ENCODE peak calls at places on chromosomes 1 and 21, in eight cellular contexts. N is CD4-positive, alpha-beta T cell; C is CD8-positive, alpha-beta T cell; L is fibroblast of lung; Y is endothelial cell; A is epithelial cell of proximal tubule; F is mammary epithelial cell; R is GM13977. J is an unnamed sample.

GRCh38 chr21:39518055-39518844 is 66.5 kb downstream of the SH3BGR start:
- DNase-seq in N (peak), C (peak), L (peak), Y (peak), A (no peak), F (peak), R (peak), J (no peak)

GRCh38 chr1:215262106-215262505 is 179.6 kb downstream of the KCNK2 start:
- DNase-seq in N (no peak), C (no peak), L (no peak), Y (no peak), A (no peak), F (no peak), R (no peak), J (no peak)

GRCh38 chr1:1926346-1926811 is 7.3 kb upstream of the TMEM52 start:
- DNase-seq in N (no peak), C (no peak), L (no peak), Y (no peak), A (no peak), F (no peak), R (no peak), J (peak)

GRCh38 chr1:248810727-248811513 is 14.8 kb downstream of the SH3BP5L start:
- DNase-seq in N (no peak), C (no peak), L (peak), Y (no peak), A (no peak), F (peak), R (no peak), J (no peak)

GRCh38 chr21:32172106-32172505 is 106.7 kb downstream of the MIS18A start:
- DNase-seq in N (no peak), C (no peak), L (no peak), Y (no peak), A (no peak), F (no peak), R (no peak), J (no peak)

GRCh38 chr1:223860051-223860559 is 14.4 kb upstream of the TP53BP2 start:
- DNase-seq in N (no peak), C (no peak), L (no peak), Y (no peak), A (no peak), F (peak), R (no peak), J (no peak)

GRCh38 chr1:109547412-109548320 is 749 bp upstream of the GNAI3 start:
- DNase-seq in N (no peak), C (peak), L (peak), Y (no peak), A (no peak), F (peak), R (peak), J (no peak)

GRCh38 chr1:117093091-117093534 is 28.4 kb downstream of the TRIM45 start:
- DNase-seq in N (no peak), C (no peak), L (peak), Y (no peak), A (no peak), F (peak), R (peak), J (no peak)

GRCh38 chr1:9200441-9200840 is 34.1 kb upstream of the H6PD start:
- DNase-seq in N (no peak), C (no peak), L (no peak), Y (no peak), A (no peak), F (peak), R (peak), J (no peak)

GRCh38 chr1:235069171-235069570 is 59.5 kb downstream of the TOMM20 start:
- DNase-seq in N (no peak), C (no peak), L (no peak), Y (no peak), A (no peak), F (no peak), R (no peak), J (no peak)

GRCh38 chr21:16243396-16243795 is 513.6 kb downstream of the USP25 start:
- DNase-seq in N (no peak), C (no peak), L (no peak), Y (no peak), A (no peak), F (no peak), R (no peak), J (no peak)

GRCh38 chr1:100034465-100034864 is 64.7 kb downstream of the SLC35A3 start:
- DNase-seq in N (no peak), C (no peak), L (peak), Y (no peak), A (no peak), F (no peak), R (peak), J (no peak)

GRCh38 chr1:18927654-18928272 is 25.4 kb upstream of the ALDH4A1 start:
- DNase-seq in N (no peak), C (peak), L (no peak), Y (no peak), A (no peak), F (peak), R (peak), J (no peak)

GRCh38 chr1:202691846-202692245 is 18.4 kb downstream of the SYT2 start:
- DNase-seq in N (no peak), C (no peak), L (no peak), Y (no peak), A (no peak), F (no peak), R (no peak), J (no peak)

GRCh38 chr21:43712268-43712942 is 6.5 kb upstream of the PDXK start:
- DNase-seq in N (no peak), C (no peak), L (no peak), Y (no peak), A (peak), F (peak), R (no peak), J (no peak)

GRCh38 chr1:1547476-1547875 is 7.1 kb upstream of the TMEM240 start:
- DNase-seq in N (no peak), C (no peak), L (no peak), Y (no peak), A (no peak), F (no peak), R (no peak), J (no peak)

GRCh38 chr1:110750446-110751029 is 75.8 kb upstream of the KCNA3 start:
- DNase-seq in N (no peak), C (no peak), L (no peak), Y (no peak), A (no peak), F (no peak), R (no peak), J (no peak)

GRCh38 chr1:215526147-215526845 is 40.8 kb upstream of the KCTD3 start:
- DNase-seq in N (no peak), C (no peak), L (peak), Y (no peak), A (no peak), F (peak), R (peak), J (no peak)

GRCh38 chr21:14863745-14864210 is 201.0 kb downstream of the NRIP1 start:
- DNase-seq in N (no peak), C (no peak), L (peak), Y (no peak), A (no peak), F (no peak), R (no peak), J (peak)

GRCh38 chr1:201538618-201539551 is at the start of gene NAV1:
- DNase-seq in N (no peak), C (no peak), L (peak), Y (peak), A (no peak), F (no peak), R (no peak), J (no peak)
- TF ChIP-seq CTCF in N (no peak), C (no peak), L (no peak), Y (no peak), A (no peak), F (no peak), R (no peak), J (no peak)

DNA sequence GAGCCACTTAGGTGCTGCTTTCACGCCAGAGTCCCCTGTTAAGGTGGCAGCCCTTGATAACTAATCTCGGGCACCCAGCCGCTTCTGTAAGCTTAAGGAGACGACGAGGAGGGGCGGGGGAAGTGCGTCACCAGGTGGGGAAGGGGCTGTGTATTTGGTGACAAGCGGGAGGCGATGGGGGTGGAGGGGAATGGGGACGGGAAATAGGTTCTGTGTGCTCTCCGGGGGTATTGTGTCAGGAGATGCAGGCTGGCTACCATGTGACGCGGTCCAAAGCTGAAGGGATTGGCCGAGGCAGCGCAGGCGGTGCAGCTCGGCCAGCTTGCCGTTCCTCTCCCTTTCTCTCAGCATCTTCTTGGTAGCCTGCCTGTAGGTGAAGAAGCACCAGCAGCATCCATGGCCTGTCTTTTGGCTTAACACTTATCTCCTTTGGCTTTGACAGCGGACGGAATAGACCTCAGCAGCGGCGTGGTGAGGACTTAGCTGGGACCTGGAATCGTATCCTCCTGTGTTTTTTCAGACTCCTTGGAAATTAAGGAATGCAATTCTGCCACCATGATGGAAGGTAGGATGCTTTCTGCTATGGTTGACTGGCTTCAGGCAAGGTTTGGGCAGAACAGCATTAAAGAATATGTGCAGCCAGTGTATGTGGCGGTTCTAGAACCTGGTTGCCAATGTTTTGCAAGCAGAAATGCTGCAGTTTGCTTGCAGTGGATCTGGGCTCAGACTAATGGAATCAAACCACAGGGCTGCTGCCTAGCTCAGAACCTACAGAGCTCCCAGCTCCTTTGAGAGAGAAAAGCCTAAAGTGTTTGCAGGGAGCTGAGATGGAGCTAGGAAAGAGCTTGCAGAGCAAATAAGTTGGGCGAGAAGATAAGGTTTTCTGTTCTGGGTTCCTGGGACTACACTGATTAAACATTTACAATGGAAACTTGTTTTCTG is at the start of gene SGIP1:
- DNase-seq in N (no peak), C (peak), L (peak), Y (peak), A (no peak), F (no peak), R (peak), J (no peak)
- TF ChIP-seq CTCF in N (no peak), C (no peak), L (no peak), Y (no peak), A (no peak), F (no peak), R (no peak), J (no peak)

GRCh38 chr1:43960798-43961197 is 9.0 kb upstream of the DPH2 start:
- DNase-seq in N (no peak), C (no peak), L (no peak), Y (no peak), A (no peak), F (no peak), R (no peak), J (no peak)

GRCh38 chr1:43954036-43954435 is 7.3 kb downstream of the IPO13 start:
- DNase-seq in N (no peak), C (no peak), L (no peak), Y (no peak), A (no peak), F (no peak), R (no peak), J (no peak)

GRCh38 chr1:43956234-43956633 is 9.5 kb downstream of the IPO13 start:
- DNase-seq in N (no peak), C (no peak), L (no peak), Y (no peak), A (no peak), F (no peak), R (no peak), J (no peak)

GRCh38 chr1:43958351-43959255 is 11.2 kb upstream of the DPH2 start:
- DNase-seq in N (no peak), C (no peak), L (no peak), Y (no peak), A (no peak), F (no peak), R (no peak), J (no peak)

GRCh38 chr1:43957407-43958040 is 10.8 kb downstream of the IPO13 start:
- DNase-seq in N (no peak), C (no peak), L (no peak), Y (no peak), A (no peak), F (peak), R (no peak), J (no peak)
- TF ChIP-seq CTCF in N (no peak), C (no peak), L (no peak), Y (no peak), A (no peak), F (no peak), R (no peak), J (no peak)

DNA sequence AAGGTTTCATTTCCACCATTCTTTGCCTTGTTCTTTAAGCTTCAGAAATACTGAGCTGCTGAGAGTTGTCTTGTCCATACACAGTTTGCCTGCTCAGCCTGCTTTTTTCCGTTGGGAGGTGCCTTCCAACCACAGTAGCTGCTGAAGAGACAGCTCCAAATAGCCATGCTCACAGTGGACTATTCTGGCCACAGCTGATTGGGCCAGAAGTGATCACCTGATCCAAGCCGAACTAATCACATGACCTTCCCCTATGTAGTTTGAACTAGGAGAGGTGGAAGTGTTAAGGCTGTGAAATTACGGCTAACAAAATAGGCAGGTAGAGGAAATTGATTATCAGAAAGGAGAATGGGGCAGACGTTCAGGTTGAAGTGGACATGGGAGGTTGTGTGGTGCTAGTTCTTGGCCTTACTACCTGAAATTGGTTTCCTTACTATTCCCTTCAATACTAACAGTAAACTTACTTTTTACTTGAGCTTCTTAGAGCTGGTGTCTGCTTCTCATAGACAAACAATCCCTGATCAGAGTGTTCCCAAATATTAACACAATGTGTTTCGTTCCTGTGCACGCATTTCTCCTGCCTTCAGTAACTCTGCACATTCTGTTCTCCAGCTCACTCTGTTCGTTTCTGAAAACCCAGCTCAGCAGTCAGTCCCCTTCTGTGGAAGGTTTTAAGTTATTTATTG is 136.1 kb downstream of the RWDD3 start:
- DNase-seq in N (no peak), C (no peak), L (no peak), Y (no peak), A (no peak), F (no peak), R (no peak), J (no peak)
- TF ChIP-seq CTCF in N (no peak), C (no peak), L (no peak), Y (no peak), A (no peak), F (no peak), R (no peak), J (no peak)

DNA sequence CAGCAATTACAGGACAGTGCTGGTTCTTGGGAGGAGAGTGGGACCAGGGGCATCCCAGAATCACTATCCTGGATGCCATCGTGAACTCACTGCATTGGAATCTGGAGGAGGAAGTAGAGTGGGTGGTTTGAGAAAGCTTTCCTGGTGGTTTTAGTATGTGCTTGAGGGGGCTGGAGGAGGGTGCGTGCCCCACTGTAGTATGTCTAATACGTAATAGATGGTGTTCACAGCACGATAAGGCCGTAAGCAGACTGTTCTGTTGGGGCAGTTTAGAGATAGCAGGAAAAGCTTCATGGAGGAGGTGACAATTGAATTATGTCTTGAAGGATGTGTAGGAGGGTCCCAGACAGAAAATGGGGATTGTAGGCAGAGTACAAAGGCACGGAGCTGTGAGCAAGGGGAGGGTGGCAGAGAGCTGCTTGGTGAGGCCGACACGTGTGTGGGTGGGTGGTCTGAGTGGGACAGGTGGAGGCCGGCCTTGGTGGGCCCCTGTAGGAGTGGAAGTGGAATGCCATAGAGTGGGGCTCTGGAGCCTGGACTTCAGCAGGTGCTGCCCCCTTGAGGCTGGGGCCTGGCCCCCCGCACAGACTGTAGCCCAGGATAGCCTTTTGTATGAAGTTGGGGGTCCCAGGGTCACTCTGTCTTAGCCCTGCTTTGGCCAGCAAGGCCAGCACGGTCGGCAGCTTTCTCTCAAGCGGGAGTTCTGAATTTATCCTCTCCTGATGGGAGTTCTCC is 37.0 kb downstream of the IL6R start:
- DNase-seq in N (no peak), C (peak), L (no peak), Y (peak), A (no peak), F (no peak), R (no peak), J (no peak)
- TF ChIP-seq CTCF in N (peak), C (peak), L (peak), Y (peak), A (peak), F (peak), R (peak), J (peak)

GRCh38 chr1:6105763-6106162 is 60.1 kb downstream of the KCNAB2 start:
- DNase-seq in N (no peak), C (no peak), L (no peak), Y (no peak), A (no peak), F (no peak), R (no peak), J (no peak)

GRCh38 chr1:6103854-6104530 is 58.3 kb downstream of the KCNAB2 start:
- DNase-seq in N (no peak), C (no peak), L (no peak), Y (no peak), A (no peak), F (no peak), R (no peak), J (no peak)

GRCh38 chr1:6104631-6105030 is 58.9 kb downstream of the KCNAB2 start:
- DNase-seq in N (no peak), C (no peak), L (no peak), Y (no peak), A (no peak), F (no peak), R (no peak), J (no peak)

GRCh38 chr1:6106321-6106731 is 60.6 kb downstream of the KCNAB2 start:
- DNase-seq in N (no peak), C (no peak), L (no peak), Y (no peak), A (no peak), F (no peak), R (no peak), J (no peak)

DNA sequence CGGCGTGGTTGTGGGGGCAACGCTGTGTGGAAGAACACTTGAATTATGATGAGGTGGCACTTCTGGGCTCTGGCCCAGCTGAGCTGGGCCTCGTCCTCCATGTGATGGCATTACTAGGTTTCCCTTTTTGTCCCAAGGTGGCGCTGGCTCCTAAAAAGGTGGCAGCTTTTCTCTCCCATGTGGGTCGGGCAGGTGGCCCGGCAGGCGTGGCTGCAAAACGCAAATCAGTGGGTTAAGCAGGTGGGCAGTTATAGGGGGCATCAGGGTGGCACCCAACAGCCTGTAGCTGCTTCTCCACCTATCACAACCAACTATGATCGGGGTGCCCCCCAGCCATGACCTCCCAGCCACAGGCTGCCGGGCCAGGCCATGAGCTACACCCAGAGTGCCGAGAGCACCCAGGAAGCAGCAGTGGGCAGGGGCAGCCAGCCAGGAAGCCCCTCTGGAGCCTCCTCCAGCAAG is 59.6 kb downstream of the KCNAB2 start:
- DNase-seq in N (no peak), C (no peak), L (no peak), Y (no peak), A (no peak), F (no peak), R (no peak), J (no peak)
- TF ChIP-seq CTCF in N (no peak), C (no peak), L (no peak), Y (no peak), A (peak), F (no peak), R (peak), J (no peak)

GRCh38 chr21:22120616-22121266 is 1122.5 kb downstream of the NCAM2 start:
- DNase-seq in N (no peak), C (no peak), L (peak), Y (no peak), A (no peak), F (no peak), R (no peak), J (no peak)
- TF ChIP-seq CTCF in N (no peak), C (no peak), L (peak), Y (peak), A (peak), F (no peak), R (no peak), J (no peak)

DNA sequence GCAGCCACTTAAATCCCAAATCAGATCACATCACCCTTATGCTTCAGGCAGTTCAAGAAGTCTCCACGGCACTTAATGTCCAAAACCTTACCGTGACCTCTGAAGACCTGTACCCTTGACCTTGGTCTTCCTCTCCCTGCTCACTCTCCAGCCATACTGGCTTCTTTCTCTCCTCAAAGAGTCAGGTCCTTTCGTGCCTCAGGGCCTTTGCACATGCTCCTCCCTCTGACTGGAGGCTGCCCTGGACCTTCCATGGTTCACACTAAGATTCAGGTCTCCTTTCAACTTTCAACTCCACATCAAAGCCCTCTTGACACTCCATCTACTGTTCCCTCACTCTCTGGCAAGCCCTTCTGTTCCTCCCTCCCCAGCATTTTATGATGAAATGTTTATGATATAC is 289.9 kb upstream of the VAMP3 start:
- DNase-seq in N (no peak), C (no peak), L (peak), Y (no peak), A (no peak), F (no peak), R (no peak), J (no peak)
- TF ChIP-seq CTCF in N (no peak), C (no peak), L (no peak), Y (no peak), A (no peak), F (no peak), R (no peak), J (no peak)

DNA sequence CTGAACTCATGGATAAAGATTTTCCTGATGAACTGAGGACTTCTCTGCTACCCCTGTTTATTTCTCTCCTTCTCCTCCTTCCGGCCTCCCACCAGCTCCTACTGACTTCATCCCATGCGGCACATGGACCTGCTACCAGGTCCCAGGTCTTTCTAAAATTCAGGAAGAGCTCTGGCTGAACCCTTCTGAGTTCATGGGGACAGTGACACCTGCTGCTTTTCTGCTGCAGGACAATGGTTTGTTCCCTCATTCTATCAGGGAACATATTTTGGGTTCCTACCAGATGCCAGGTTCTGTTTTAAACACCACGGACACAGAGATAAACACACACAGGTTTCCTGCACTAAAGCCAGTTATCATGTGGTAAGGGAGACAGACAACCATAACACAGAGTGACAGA is 114.1 kb upstream of the RAB4A start:
- DNase-seq in N (no peak), C (no peak), L (peak), Y (peak), A (no peak), F (no peak), R (no peak), J (no peak)
- TF ChIP-seq CTCF in N (no peak), C (no peak), L (peak), Y (peak), A (peak), F (peak), R (peak), J (peak)